ENCODE peak calls at places on chromosomes 1 and 21, in seven cellular contexts. W, V, L, J, I, K and D are unnamed samples.

GRCh38 chr1:150832597-150832996 is 24.5 kb upstream of the CTSK start:
- DNase-seq in W (no peak), V (no peak), L (no peak), J (no peak), I (no peak), K (no peak), D (no peak)

GRCh38 chr1:174809755-174810280 is 189.9 kb upstream of the CACYBP start:
- DNase-seq in W (no peak), V (no peak), L (no peak), J (no peak), I (no peak), K (no peak), D (no peak)

GRCh38 chr21:26844258-26845065 is 747 bp downstream of the ADAMTS1 start:
- DNase-seq in W (peak), V (peak), L (no peak), J (no peak), I (peak), K (peak), D (peak)

GRCh38 chr1:200131551-200132125 is 104.1 kb downstream of the NR5A2 start:
- DNase-seq in W (no peak), V (peak), L (no peak), J (no peak), I (no peak), K (no peak), D (no peak)

GRCh38 chr1:223011230-223011856 is 131.7 kb downstream of the TLR5 start:
- DNase-seq in W (no peak), V (no peak), L (no peak), J (no peak), I (no peak), K (no peak), D (no peak)

GRCh38 chr1:177495878-177496277 is 325.1 kb downstream of the BRINP2 start:
- DNase-seq in W (no peak), V (peak), L (no peak), J (no peak), I (no peak), K (no peak), D (no peak)

GRCh38 chr1:169795687-169796086 is 980 bp upstream of the METTL18 start:
- DNase-seq in W (no peak), V (no peak), L (no peak), J (no peak), I (no peak), K (no peak), D (no peak)

GRCh38 chr1:154500533-154500932 is 1.5 kb upstream of the TDRD10 start:
- DNase-seq in W (no peak), V (no peak), L (no peak), J (no peak), I (no peak), K (no peak), D (no peak)

GRCh38 chr1:15384301-15384901 is 25.3 kb upstream of the EFHD2 start:
- DNase-seq in W (no peak), V (peak), L (no peak), J (no peak), I (no peak), K (peak), D (peak)

GRCh38 chr1:230747886-230748800 is 955 bp downstream of the CAPN9 start:
- DNase-seq in W (no peak), V (no peak), L (no peak), J (no peak), I (no peak), K (no peak), D (no peak)

GRCh38 chr1:165047985-165048384 is 308.5 kb downstream of the LMX1A start:
- DNase-seq in W (no peak), V (no peak), L (no peak), J (no peak), I (no peak), K (no peak), D (no peak)

GRCh38 chr1:46401964-46402626 is 8.0 kb downstream of the FAAH start:
- DNase-seq in W (peak), V (peak), L (no peak), J (peak), I (peak), K (peak), D (no peak)

GRCh38 chr1:84939151-84939550 is 46.1 kb upstream of the LPAR3 start:
- DNase-seq in W (no peak), V (peak), L (no peak), J (no peak), I (no peak), K (peak), D (no peak)

GRCh38 chr1:183287191-183287675 is 101.2 kb downstream of the LAMC2 start:
- DNase-seq in W (peak), V (peak), L (no peak), J (no peak), I (no peak), K (peak), D (peak)

GRCh38 chr1:5959667-5960230 is 32.5 kb downstream of the NPHP4 start:
- DNase-seq in W (no peak), V (no peak), L (no peak), J (no peak), I (no peak), K (no peak), D (no peak)

GRCh38 chr1:219317762-219318353 is 144.2 kb downstream of the LYPLAL1 start:
- DNase-seq in W (no peak), V (peak), L (no peak), J (no peak), I (no peak), K (peak), D (no peak)

GRCh38 chr21:35045539-35046222 is 3.4 kb downstream of the RUNX1 start:
- DNase-seq in W (no peak), V (no peak), L (peak), J (no peak), I (no peak), K (no peak), D (no peak)

GRCh38 chr21:41066086-41066938 is 101.6 kb upstream of the BACE2 start:
- DNase-seq in W (peak), V (peak), L (no peak), J (no peak), I (no peak), K (peak), D (no peak)

GRCh38 chr21:31236528-31236927 is 107.5 kb downstream of the TIAM1 start:
- DNase-seq in W (no peak), V (no peak), L (no peak), J (no peak), I (no peak), K (no peak), D (no peak)

GRCh38 chr1:28580706-28581530 is 11.1 kb upstream of the RAB42 start:
- DNase-seq in W (no peak), V (peak), L (peak), J (no peak), I (peak), K (peak), D (peak)